ENCODE peak calls at places on chromosome 3, in five cellular contexts. I is neural progenitor cell, Y is Karpas-422, V is astrocyte, S is OCI-LY7. L is an unnamed sample.

GRCh38 chr3:29346828-29347227 is 66.0 kb downstream of the RBMS3 start:
- DNase-seq in V (peak), S (no peak), I (no peak), Y (no peak), L (no peak)

GRCh38 chr3:147518465-147518864 is 109.3 kb downstream of the ZIC1 start:
- DNase-seq in V (no peak), Y (no peak), I (no peak), S (no peak), L (no peak)

GRCh38 chr3:101950985-101951733 is 101.8 kb downstream of the NFKBIZ start:
- DNase-seq in V (no peak), I (no peak), S (no peak), Y (no peak), L (peak)

GRCh38 chr3:37942646-37943045 is 47.9 kb upstream of the VILL start:
- DNase-seq in S (no peak), V (no peak), I (no peak), Y (no peak), L (no peak)

GRCh38 chr3:160169139-160169830 is 55.9 kb upstream of the C3orf80 start:
- DNase-seq in S (no peak), Y (no peak), V (peak), I (no peak), L (peak)

GRCh38 chr3:139261754-139262632 is 81.8 kb upstream of the MRPS22 start:
- DNase-seq in Y (no peak), S (no peak), I (no peak), V (no peak), L (no peak)

GRCh38 chr3:169574531-169574930 is 89.0 kb downstream of the MECOM start:
- DNase-seq in Y (no peak), S (no peak), V (no peak), I (no peak), L (no peak)

GRCh38 chr3:20049275-20049674 is 9.0 kb downstream of the KAT2B start:
- DNase-seq in Y (no peak), V (no peak), I (no peak), S (peak), L (no peak)

GRCh38 chr3:156431334-156432121 is 123.4 kb downstream of the SSR3 start:
- DNase-seq in S (no peak), I (no peak), Y (no peak), V (no peak), L (peak)

GRCh38 chr3:46675843-46676567 is 17.5 kb downstream of the ALS2CL start:
- DNase-seq in S (no peak), I (no peak), V (no peak), Y (no peak), L (no peak)

GRCh38 chr3:46676601-46677071 is 16.8 kb downstream of the ALS2CL start:
- DNase-seq in Y (no peak), S (no peak), V (no peak), I (no peak), L (no peak)

GRCh38 chr3:46678280-46678679 is 15.2 kb downstream of the ALS2CL start:
- DNase-seq in V (no peak), Y (no peak), S (no peak), I (no peak), L (no peak)

GRCh38 chr3:46675426-46675825 is 18.1 kb downstream of the ALS2CL start:
- DNase-seq in I (no peak), V (no peak), S (no peak), Y (no peak), L (no peak)

GRCh38 chr3:46677096-46677702 is 16.3 kb downstream of the ALS2CL start:
- DNase-seq in Y (no peak), I (no peak), S (no peak), V (peak), L (no peak)
- H2AFZ ChIP-seq in Y (no peak), I (no peak), S (no peak), V (no peak), L (no peak)

DNA sequence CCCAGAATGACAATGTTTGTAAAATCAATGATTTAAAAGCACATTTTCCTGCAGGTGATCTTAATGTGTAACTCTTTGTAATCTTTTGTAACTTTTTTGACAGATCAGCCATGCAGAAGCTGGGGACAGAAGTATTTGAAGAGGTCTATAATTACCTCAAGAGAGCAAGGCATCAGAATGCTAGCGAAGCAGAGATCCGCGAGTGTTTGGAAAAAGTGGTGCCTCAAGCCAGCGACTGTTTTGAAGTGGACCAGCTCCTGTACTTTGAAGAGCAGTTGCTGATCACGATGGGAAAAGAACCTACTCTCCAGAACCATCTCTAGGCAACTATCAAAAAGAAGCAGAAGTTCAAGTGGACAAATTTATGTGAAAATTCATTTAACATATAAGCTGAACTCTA is 32.1 kb upstream of the NUDT16 start:
- DNase-seq in I (no peak), S (no peak), V (no peak), Y (no peak), L (no peak)
- H3K4me3 ChIP-seq in I (no peak), S (no peak), V (no peak), Y (no peak), L (no peak)

GRCh38 chr3:56836276-56837163 is 34.8 kb upstream of the ARHGEF3 start:
- DNase-seq in I (no peak), S (no peak), Y (no peak), V (peak), L (peak)
- H3K4me2 ChIP-seq in I (peak), S (peak), Y (no peak), V (peak), L (peak)

GRCh38 chr3:122668930-122669730 is 11.5 kb upstream of the PARP14 start:
- DNase-seq in V (peak), I (no peak), Y (no peak), S (no peak), L (peak)
- H2AFZ ChIP-seq in V (no peak), I (no peak), Y (no peak), S (no peak), L (peak)

GRCh38 chr3:48926425-48927392 is 8.1 kb downstream of the ARIH2 start:
- DNase-seq in V (no peak), I (no peak), Y (no peak), S (no peak), L (peak)

GRCh38 chr3:48929358-48930035 is 10.9 kb downstream of the ARIH2 start:
- DNase-seq in S (no peak), I (no peak), Y (no peak), V (no peak), L (no peak)

GRCh38 chr3:48927928-48928327 is 9.3 kb downstream of the ARIH2 start:
- DNase-seq in Y (no peak), S (no peak), I (no peak), V (no peak), L (peak)

GRCh38 chr3:48930590-48930989 is 11.9 kb downstream of the ARIH2 start:
- DNase-seq in V (no peak), S (no peak), Y (no peak), I (no peak), L (no peak)

DNA sequence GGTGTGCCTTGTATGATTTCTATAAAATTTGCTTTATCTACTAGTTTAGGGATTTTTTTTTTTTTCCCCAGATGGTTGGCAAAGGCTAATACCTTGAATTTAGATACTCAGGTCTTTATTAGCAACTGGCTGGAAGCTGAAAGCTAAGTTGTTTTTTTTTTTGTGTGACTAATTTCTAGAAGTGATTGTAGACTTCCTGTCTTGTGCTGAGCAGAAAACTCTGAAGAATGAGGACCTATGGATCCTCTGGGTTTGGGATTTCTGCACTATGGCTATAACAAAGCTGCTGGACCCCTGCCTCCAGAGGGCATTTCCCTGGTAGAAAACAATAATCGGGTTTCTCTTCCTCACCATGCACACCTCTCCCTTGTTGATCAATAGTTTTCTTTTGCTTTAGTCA is 10.0 kb downstream of the ARIH2 start:
- DNase-seq in Y (no peak), V (no peak), I (no peak), S (no peak), L (peak)
- H3K4me3 ChIP-seq in Y (no peak), V (no peak), I (no peak), S (no peak), L (no peak)

DNA sequence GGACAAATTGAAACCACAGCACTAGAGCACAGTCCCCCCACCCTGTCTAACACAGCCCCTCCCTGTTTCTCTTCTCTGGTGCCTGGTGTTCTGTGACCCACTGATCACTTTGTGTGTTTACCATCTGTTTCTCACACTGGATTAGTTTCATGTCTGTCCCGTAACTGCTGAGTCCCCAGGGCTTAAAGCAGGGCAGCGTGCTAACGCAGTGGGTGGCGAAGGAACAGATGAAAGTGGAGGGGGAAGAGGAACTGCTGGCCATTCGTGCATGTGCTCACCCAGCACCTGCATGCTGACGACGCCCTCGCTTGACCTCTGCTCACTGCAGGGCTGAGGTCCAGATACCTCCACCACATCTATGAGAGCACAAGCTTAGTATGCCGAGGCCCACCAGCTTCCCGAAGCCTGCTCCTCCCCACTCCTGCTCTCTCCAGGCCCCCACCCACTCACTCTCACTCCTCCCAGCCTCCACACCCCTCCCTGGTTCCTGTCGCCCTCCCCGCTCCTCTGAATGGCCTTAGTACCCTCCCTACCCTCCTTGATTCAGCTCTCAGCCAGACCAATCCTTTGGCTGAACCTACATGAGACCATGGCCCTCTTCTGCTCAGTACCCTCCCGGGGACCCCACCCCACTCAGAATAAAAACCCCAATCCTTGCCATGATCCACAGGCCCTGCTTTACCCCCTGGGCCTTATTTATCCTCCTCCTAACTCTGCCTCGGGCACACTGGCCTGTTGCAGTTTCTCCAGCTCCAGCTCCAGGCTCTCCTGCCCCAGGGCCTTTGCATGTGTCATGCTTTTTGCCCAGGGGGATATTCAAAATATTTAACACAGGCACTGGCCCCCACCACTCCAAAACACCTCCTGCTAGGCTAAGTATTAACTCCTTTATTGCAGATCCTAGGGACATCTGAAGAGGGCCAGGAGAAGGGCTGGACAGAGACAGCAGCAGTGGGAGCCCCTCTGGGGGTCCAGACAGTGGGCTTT is 15.1 kb upstream of the IQSEC1 start:
- DNase-seq in S (peak), I (no peak), V (no peak), Y (peak), L (no peak)
- H3K4me2 ChIP-seq in S (peak), I (no peak), V (no peak), Y (no peak), L (no peak)

L was measured in mammary epithelial cell.